ENCODE peak calls at places on chromosomes 1 and 21, in seven cellular contexts. B, Y, E, K, R, S and V are unnamed samples.

GRCh38 chr21:17829472-17829871 is 10.3 kb upstream of the C21orf91 start:
- DNase-seq in E (no peak), S (peak), R (peak), K (no peak), Y (peak), B (no peak), V (no peak)

GRCh38 chr1:6094801-6095505 is 49.3 kb downstream of the KCNAB2 start:
- DNase-seq in E (no peak), B (no peak), R (no peak), S (no peak), K (no peak), Y (no peak), V (no peak)

GRCh38 chr1:51551848-51552296 is 32.8 kb upstream of the EPS15 start:
- DNase-seq in K (no peak), B (no peak), S (no peak), Y (no peak), E (no peak), R (peak), V (no peak)

GRCh38 chr1:154352581-154353459 is 27.5 kb downstream of the ATP8B2 start:
- DNase-seq in K (peak), S (peak), B (no peak), Y (peak), E (no peak), R (peak), V (peak)

GRCh38 chr1:59408608-59409007 is 111.7 kb downstream of the FGGY start:
- DNase-seq in S (peak), E (no peak), R (no peak), B (no peak), K (no peak), Y (peak), V (no peak)

GRCh38 chr1:181807251-181807650 is 254.3 kb downstream of the ZNF648 start:
- DNase-seq in R (no peak), E (no peak), B (no peak), Y (no peak), S (no peak), K (no peak), V (no peak)

GRCh38 chr1:84300991-84301758 is at the start of gene SAMD13:
- DNase-seq in R (peak), E (no peak), Y (peak), K (peak), S (peak), B (peak), V (peak)

GRCh38 chr21:28742527-28742926 is 250.2 kb downstream of the LTN1 start:
- DNase-seq in E (no peak), B (peak), K (no peak), Y (peak), R (peak), S (peak), V (no peak)

GRCh38 chr1:39370602-39371001 is 120.8 kb upstream of the BMP8A start:
- DNase-seq in E (no peak), Y (peak), R (no peak), K (no peak), S (peak), B (no peak), V (no peak)

GRCh38 chr1:57464756-57465155 is 40.9 kb upstream of the DAB1 start:
- DNase-seq in R (no peak), Y (no peak), B (no peak), S (no peak), E (no peak), K (peak), V (no peak)

GRCh38 chr1:211589782-211590721 is 11.1 kb upstream of the SLC30A1 start:
- DNase-seq in R (peak), E (no peak), K (no peak), Y (peak), B (no peak), S (peak), V (no peak)

GRCh38 chr1:7388488-7389185 is 382.5 kb upstream of the VAMP3 start:
- DNase-seq in R (no peak), Y (peak), E (no peak), S (peak), K (no peak), B (no peak), V (peak)

GRCh38 chr1:3180915-3181314 is 111.9 kb downstream of the PRDM16 start:
- DNase-seq in E (no peak), S (no peak), Y (no peak), B (no peak), K (no peak), R (no peak), V (no peak)